ENCODE peak calls at places on chromosomes 3 and 15, in eight cellular contexts. T is effector CD4-positive, alpha-beta T cell; B is EH; J is GM06990; W is NCI-H69; U is substantia nigra; S is mesendoderm; A is SHP77 treated with DMSO at 0.1 percent for 48 hours. I is an unnamed sample.

GRCh38 chr15:90132437-90132836 is 30.2 kb upstream of the IDH2 start:
- DNase-seq in S (no peak), J (no peak), W (no peak), T (no peak), A (no peak), U (no peak), B (no peak), I (no peak)

GRCh38 chr3:195384952-195385351 is 57.9 kb downstream of the ACAP2 start:
- DNase-seq in B (peak; percentile 39), A (no peak), T (no peak), J (no peak), S (peak; percentile 13), U (no peak), W (no peak), I (no peak)

GRCh38 chr3:115100806-115101205 is 46.3 kb downstream of the ZBTB20 start:
- DNase-seq in T (no peak), A (peak; percentile 46), W (peak; percentile 8), B (no peak), J (no peak), S (no peak), U (no peak), I (no peak)

GRCh38 chr15:60389261-60390077 is 8.3 kb downstream of the ANXA2 start:
- DNase-seq in W (no peak), S (no peak), A (no peak), B (no peak), T (peak; percentile 8), J (peak; percentile 27), U (no peak), I (no peak)

GRCh38 chr15:99442268-99442897 is 123.4 kb upstream of the MEF2A start:
- DNase-seq in B (peak; percentile 96), S (peak; percentile 34), J (no peak), T (no peak), A (no peak), U (no peak), W (no peak), I (peak; percentile 22)

GRCh38 chr3:37921025-37921424 is 59.3 kb downstream of the CTDSPL start:
- DNase-seq in J (no peak), B (no peak), S (no peak), T (no peak), W (no peak), A (no peak), U (no peak), I (no peak)

GRCh38 chr3:190339130-190339529 is 16.9 kb upstream of the CLDN1 start:
- DNase-seq in W (no peak), B (peak; percentile 72), A (no peak), S (peak; percentile 34), J (peak; percentile 56), U (no peak), T (no peak), I (no peak)

GRCh38 chr15:98951493-98952320 is 55.9 kb downstream of the PGPEP1L start:
- DNase-seq in S (no peak), B (no peak), T (no peak), A (no peak), J (no peak), U (no peak), W (no peak), I (no peak)

GRCh38 chr15:97736748-97737147 is 223.8 kb upstream of the ARRDC4 start:
- DNase-seq in J (no peak), T (no peak), S (no peak), U (no peak), W (no peak), A (no peak), B (no peak), I (no peak)

GRCh38 chr3:138862531-138862923 is 27.8 kb upstream of the PIK3CB start:
- DNase-seq in U (no peak), A (no peak), J (no peak), W (peak; percentile 27), B (no peak), S (peak; percentile 88), T (no peak), I (no peak)

GRCh38 chr3:165640970-165641369 is 196.3 kb downstream of the BCHE start:
- DNase-seq in B (no peak), J (no peak), S (no peak), U (no peak), W (peak; percentile 89), A (no peak), T (no peak), I (no peak)

GRCh38 chr3:144273611-144274010 is 302.0 kb downstream of the DIPK2A start:
- DNase-seq in W (no peak), B (peak; percentile 1), T (no peak), U (no peak), S (no peak), A (no peak), J (no peak), I (no peak)

GRCh38 chr15:73319460-73320245 is 49.1 kb downstream of the HCN4 start:
- DNase-seq in W (no peak), T (no peak), A (no peak), B (no peak), J (no peak), S (no peak), U (no peak), I (peak; percentile 22)

GRCh38 chr3:24683511-24684384 is 189.1 kb upstream of the THRB start:
- DNase-seq in A (no peak), U (no peak), W (peak; percentile 67), J (no peak), T (no peak), S (peak; percentile 63), B (peak; percentile 65), I (no peak)

GRCh38 chr15:75455982-75456531 is 4.6 kb upstream of the SIN3A start:
- DNase-seq in J (no peak), A (no peak), S (peak; percentile 75), W (peak; percentile 57), B (peak; percentile 77), T (peak; percentile 44), U (no peak), I (peak; percentile 40)

GRCh38 chr15:98647026-98647773 is 1.1 kb upstream of the IGF1R start:
- DNase-seq in B (peak; percentile 58), T (peak; percentile 34), W (peak; percentile 76), J (peak; percentile 62), U (peak; percentile 86), S (peak; percentile 87), A (peak; percentile 13), I (peak; percentile 51)

GRCh38 chr15:68939501-68939900 is 9.2 kb downstream of the SPESP1 start:
- DNase-seq in U (no peak), B (no peak), S (no peak), A (no peak), W (no peak), T (no peak), J (no peak), I (no peak)

GRCh38 chr3:185176756-185177359 is 24.0 kb upstream of the C3orf70 start:
- DNase-seq in B (peak; percentile 50), T (no peak), W (peak; percentile 70), A (no peak), U (peak; percentile 28), S (peak; percentile 35), J (no peak), I (peak; percentile 36)

GRCh38 chr3:55423888-55424287 is 63.2 kb downstream of the WNT5A start:
- DNase-seq in W (no peak), T (no peak), S (no peak), B (no peak), U (no peak), A (no peak), J (no peak), I (no peak)

GRCh38 chr3:125186800-125187598 is 25.5 kb downstream of the SLC12A8 start:
- DNase-seq in T (no peak), B (no peak), J (no peak), A (peak; percentile 55), W (no peak), S (peak; percentile 16), U (no peak), I (no peak)

GRCh38 chr3:170064108-170064507 is 26.3 kb downstream of the GPR160 start:
- DNase-seq in S (no peak), T (no peak), A (no peak), U (no peak), W (no peak), J (no peak), B (no peak), I (no peak)

GRCh38 chr3:170493712-170494182 is 75.1 kb downstream of the CLDN11 start:
- DNase-seq in J (no peak), A (no peak), T (no peak), B (peak; percentile 84), W (no peak), S (no peak), U (no peak), I (no peak)

GRCh38 chr3:17742837-17743659 is 617 bp upstream of the TBC1D5 start:
- DNase-seq in B (peak; percentile 99), T (no peak), U (no peak), A (no peak), W (peak; percentile 56), S (no peak), J (no peak), I (no peak)

GRCh38 chr3:123843668-123844067 is 40.5 kb downstream of the MYLK start:
- DNase-seq in U (no peak), T (no peak), A (no peak), B (peak; percentile 80), S (peak; percentile 85), W (no peak), J (no peak), I (no peak)

GRCh38 chr3:25441234-25441856 is 13.3 kb downstream of the RARB start:
- DNase-seq in A (no peak), T (peak; percentile 2), B (no peak), S (peak; percentile 20), U (no peak), J (no peak), W (peak; percentile 34), I (no peak)

GRCh38 chr3:115403791-115404190 is 219.5 kb upstream of the GAP43 start:
- DNase-seq in A (no peak), J (no peak), W (no peak), U (no peak), T (no peak), B (no peak), S (peak; percentile 79), I (no peak)

GRCh38 chr3:177647876-177648275 is 450.6 kb upstream of the TBL1XR1 start:
- DNase-seq in J (no peak), B (no peak), W (peak; percentile 53), A (no peak), T (no peak), S (no peak), U (no peak), I (no peak)

GRCh38 chr15:20348900-20349773 is 192.5 kb downstream of the GOLGA6L6 start:
- DNase-seq in S (no peak), W (no peak), A (no peak), T (no peak), J (no peak), U (no peak), B (no peak), I (peak; percentile 37)

GRCh38 chr15:97875513-97876285 is 84.8 kb upstream of the ARRDC4 start:
- DNase-seq in A (no peak), J (no peak), S (no peak), W (no peak), U (no peak), B (no peak), T (no peak), I (no peak)

GRCh38 chr3:16441306-16441898 is 72.1 kb downstream of the RFTN1 start:
- DNase-seq in T (no peak), B (peak; percentile 57), A (no peak), U (no peak), W (peak; percentile 96), S (no peak), J (no peak), I (no peak)

GRCh38 chr3:98359993-98360675 is 6.5 kb downstream of the OR5K4 start:
- DNase-seq in A (no peak), U (no peak), J (peak; percentile 62), B (peak; percentile 7), S (peak; percentile 70), T (no peak), W (peak; percentile 5), I (no peak)